ENCODE peak calls at places on chromosome 10, in eight cellular contexts. B is testis, H is body of pancreas, O is gastrocnemius medialis, T is hepatocyte, P is stomach, M is right atrium auricular region, A is BE2C. D is an unnamed sample. For H3K4me1 and H3K36me3, the result is how much of the 10 kb centered on the place peaks cover.

GRCh38 chr10:103665439-103665838 is 171.9 kb downstream of the NEURL1 start:
- DNase-seq in B (no peak), H (no peak), O (peak), T (no peak), P (no peak), M (no peak), A (peak), D (peak)

GRCh38 chr10:131650169-131650705 is 250.6 kb upstream of the PPP2R2D start:
- DNase-seq in B (no peak), H (no peak), O (no peak), T (no peak), P (no peak), M (no peak), A (no peak), D (no peak)

GRCh38 chr10:109914966-109915365 is 8.3 kb downstream of the XPNPEP1 start:
- DNase-seq in B (no peak), H (peak), O (no peak), T (peak), P (no peak), M (no peak), A (no peak), D (no peak)

GRCh38 chr10:48306870-48307531 is 524 bp downstream of the MAPK8 start:
- DNase-seq in B (peak), H (peak), O (peak), T (peak), P (peak), M (peak), A (peak), D (no peak)

GRCh38 chr10:86286591-86287421 is 79.8 kb downstream of the GRID1 start:
- DNase-seq in B (peak), H (no peak), O (no peak), T (no peak), P (peak), M (peak), A (no peak), D (no peak)

GRCh38 chr10:70381491-70382421 is 669 bp downstream of the LRRC20 start:
- DNase-seq in B (no peak), H (peak), O (peak), T (peak), P (peak), M (peak), A (peak), D (peak)

GRCh38 chr10:1209355-1209979 is 153.3 kb downstream of the WDR37 start:
- DNase-seq in B (no peak), H (no peak), O (no peak), T (no peak), P (no peak), M (no peak), A (no peak), D (no peak)

GRCh38 chr10:78945838-78946237 is 122.9 kb upstream of the ZMIZ1 start:
- DNase-seq in B (no peak), H (no peak), O (no peak), T (no peak), P (no peak), M (no peak), A (no peak), D (no peak)

GRCh38 chr10:102347236-102347828 is 48.2 kb upstream of the NFKB2 start:
- DNase-seq in B (peak), H (peak), O (peak), T (peak), P (peak), M (peak), A (peak), D (no peak)

GRCh38 chr10:103618575-103619423 is 125.3 kb downstream of the NEURL1 start:
- DNase-seq in B (peak), H (peak), O (peak), T (no peak), P (peak), M (peak), A (peak), D (peak)

GRCh38 chr10:16943301-16944080 is 126.3 kb upstream of the RSU1 start:
- DNase-seq in B (no peak), H (no peak), O (no peak), T (peak), P (no peak), M (no peak), A (no peak), D (no peak)

GRCh38 chr10:109835257-109835656 is 88.1 kb downstream of the XPNPEP1 start:
- DNase-seq in B (no peak), H (no peak), O (no peak), T (no peak), P (no peak), M (no peak), A (no peak), D (no peak)

GRCh38 chr10:14547826-14548225 is 217.1 kb upstream of the FRMD4A start:
- DNase-seq in B (no peak), H (no peak), O (no peak), T (no peak), P (no peak), M (peak), A (no peak), D (no peak)

GRCh38 chr10:106310596-106310995 is 853.9 kb downstream of the SORCS1 start:
- DNase-seq in B (no peak), H (no peak), O (no peak), T (no peak), P (no peak), M (no peak), A (no peak), D (no peak)

GRCh38 chr10:96488161-96488935 is 25.4 kb downstream of the TLL2 start:
- DNase-seq in B (no peak), H (no peak), O (no peak), T (no peak), P (no peak), M (no peak), A (no peak), D (no peak)

GRCh38 chr10:132836248-132836831 is 50.4 kb upstream of the NKX6-2 start:
- DNase-seq in B (no peak), H (peak), O (peak), T (no peak), P (peak), M (no peak), A (no peak), D (peak)

GRCh38 chr10:75400769-75401568 is 595 bp downstream of the ZNF503 start:
- DNase-seq in B (peak), H (peak), O (no peak), T (peak), P (peak), M (peak), A (peak), D (no peak)

GRCh38 chr10:60305394-60305892 is 84.2 kb downstream of the ANK3 start:
- DNase-seq in B (no peak), H (no peak), O (no peak), T (no peak), P (no peak), M (no peak), A (peak), D (no peak)

GRCh38 chr10:27679369-27679897 is 66.2 kb downstream of the MKX start:
- DNase-seq in B (no peak), H (no peak), O (no peak), T (no peak), P (no peak), M (no peak), A (no peak), D (no peak)

GRCh38 chr10:78346721-78347120 is 313.1 kb downstream of the RPS24 start:
- DNase-seq in B (no peak), H (no peak), O (no peak), T (no peak), P (no peak), M (no peak), A (no peak), D (peak)

GRCh38 chr10:131822013-131822693 is 78.7 kb upstream of the PPP2R2D start:
- DNase-seq in B (peak), H (no peak), O (no peak), T (no peak), P (peak), M (no peak), A (no peak), D (no peak)

GRCh38 chr10:101671453-101671852 is 23.5 kb downstream of the FBXW4 start:
- DNase-seq in B (no peak), H (no peak), O (no peak), T (no peak), P (no peak), M (no peak), A (no peak), D (no peak)

GRCh38 chr10:119221201-119221600 is 13.8 kb downstream of the GRK5 start:
- DNase-seq in B (no peak), H (no peak), O (no peak), T (no peak), P (no peak), M (no peak), A (no peak), D (no peak)
- H3K4me1 ChIP-seq in B (under half), H (under half), O (under half), T (half or more), P (half or more), M (under half), A (under half), D (under half)

GRCh38 chr10:62744136-62744535 is 60.4 kb upstream of the ADO start:
- DNase-seq in B (no peak), H (no peak), O (no peak), T (no peak), P (no peak), M (no peak), A (no peak), D (no peak)

GRCh38 chr10:62748386-62748785 is 56.1 kb upstream of the ADO start:
- DNase-seq in B (no peak), H (no peak), O (no peak), T (no peak), P (no peak), M (no peak), A (no peak), D (no peak)

GRCh38 chr10:62749104-62749683 is 55.3 kb upstream of the ADO start:
- DNase-seq in B (no peak), H (no peak), O (no peak), T (no peak), P (no peak), M (no peak), A (no peak), D (no peak)

GRCh38 chr10:62742447-62743105 is 61.9 kb upstream of the ADO start:
- DNase-seq in B (no peak), H (no peak), O (no peak), T (no peak), P (no peak), M (no peak), A (no peak), D (no peak)

GRCh38 chr10:62747195-62747594 is 57.3 kb upstream of the ADO start:
- DNase-seq in B (no peak), H (no peak), O (no peak), T (no peak), P (no peak), M (no peak), A (no peak), D (no peak)
- H3K36me3 ChIP-seq in B (under half), H (under half), O (under half), T (under half), P (under half), M (under half), A (under half), D (under half)

GRCh38 chr10:124640538-124641231 is 103.5 kb downstream of the FAM53B start:
- DNase-seq in B (no peak), H (peak), O (no peak), T (no peak), P (no peak), M (no peak), A (no peak), D (no peak)

GRCh38 chr10:124643281-124644009 is 100.7 kb downstream of the FAM53B start:
- DNase-seq in B (no peak), H (no peak), O (no peak), T (no peak), P (no peak), M (no peak), A (no peak), D (no peak)

GRCh38 chr10:124641282-124642075 is 102.7 kb downstream of the FAM53B start:
- DNase-seq in B (peak), H (peak), O (no peak), T (peak), P (no peak), M (peak), A (peak), D (no peak)

GRCh38 chr10:124644281-124644680 is 99.9 kb downstream of the FAM53B start:
- DNase-seq in B (no peak), H (no peak), O (no peak), T (no peak), P (no peak), M (no peak), A (no peak), D (no peak)

GRCh38 chr10:124642076-124642710 is 102.0 kb downstream of the FAM53B start:
- DNase-seq in B (peak), H (no peak), O (peak), T (no peak), P (no peak), M (peak), A (no peak), D (no peak)
- H3K4me1 ChIP-seq in B (half or more), H (under half), O (half or more), T (under half), P (half or more), M (under half), A (under half), D (under half)

DNA sequence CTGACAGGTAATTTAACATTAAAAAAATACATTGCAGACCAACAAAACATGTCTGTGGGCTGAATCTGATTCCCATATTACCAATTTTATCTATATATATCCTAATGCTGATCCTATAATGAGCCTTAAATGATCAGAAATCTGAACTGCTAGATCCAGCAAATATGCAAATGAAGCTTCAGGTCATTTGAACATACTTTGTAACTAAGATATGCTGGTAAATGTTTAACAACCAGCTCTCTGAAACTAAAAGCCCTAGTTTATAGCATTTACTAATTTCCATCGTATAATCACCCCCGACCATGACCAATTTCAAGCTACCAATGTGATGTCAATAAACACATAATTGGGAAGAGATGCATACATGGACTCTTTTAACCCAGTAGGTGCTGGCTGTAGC is 42.1 kb downstream of the PANK1 start:
- DNase-seq in B (no peak), H (no peak), O (no peak), T (no peak), P (no peak), M (no peak), A (no peak), D (no peak)
- H3K36me3 ChIP-seq in B (under half), H (under half), O (under half), T (under half), P (under half), M (under half), A (under half), D (under half)

GRCh38 chr10:5600908-5601307 is 65.5 kb downstream of the ASB13 start:
- DNase-seq in B (no peak), H (no peak), O (no peak), T (no peak), P (no peak), M (no peak), A (no peak), D (no peak)
- H3K4me1 ChIP-seq in B (under half), H (under half), O (under half), T (under half), P (under half), M (under half), A (under half), D (under half)

DNA sequence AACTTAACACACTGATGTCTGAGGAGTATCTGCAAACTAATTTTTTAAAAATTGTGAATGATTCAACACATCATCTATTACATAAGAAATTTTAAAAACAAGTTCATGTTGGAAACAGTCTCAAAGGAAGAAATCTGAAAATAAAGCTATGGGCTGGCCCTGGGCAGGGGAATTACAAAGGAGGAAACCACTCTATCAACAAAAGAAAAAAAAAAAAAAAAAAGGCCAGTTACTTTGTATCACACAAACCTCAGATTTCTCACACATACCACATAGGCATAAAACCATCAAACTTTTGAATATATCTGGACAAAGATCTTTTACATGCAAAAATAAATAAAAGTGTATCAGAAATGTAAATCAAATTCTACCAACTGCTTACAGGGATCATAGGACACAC is 20.8 kb downstream of the TIAL1 start:
- DNase-seq in B (no peak), H (no peak), O (no peak), T (no peak), P (no peak), M (no peak), A (no peak), D (no peak)
- H3K36me3 ChIP-seq in B (under half), H (under half), O (under half), T (under half), P (half or more), M (half or more), A (half or more), D (half or more)

GRCh38 chr10:31942892-31943291 is 14.3 kb upstream of the ARHGAP12 start:
- DNase-seq in B (no peak), H (peak), O (no peak), T (peak), P (peak), M (no peak), A (no peak), D (no peak)
- H3K4me1 ChIP-seq in B (under half), H (half or more), O (under half), T (under half), P (half or more), M (under half), A (under half), D (under half)

DNA sequence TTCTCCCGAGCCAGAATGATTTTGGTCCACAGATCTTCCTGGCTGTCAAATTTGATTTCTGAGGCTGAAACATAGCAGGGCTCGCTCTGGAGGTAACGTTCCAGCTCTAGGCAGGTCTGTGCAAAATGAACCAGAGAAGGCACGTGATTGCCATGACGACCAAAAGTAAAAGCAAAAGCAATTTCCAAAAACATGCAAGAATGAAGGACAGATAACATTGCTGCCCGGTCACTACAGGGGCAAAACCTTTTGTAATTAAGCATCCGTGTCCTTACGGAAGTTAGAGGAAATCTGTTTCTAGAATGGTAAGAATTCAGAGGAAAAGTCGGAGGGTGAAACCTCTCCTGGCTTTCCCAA is 2.9 kb downstream of the KLF6 start:
- DNase-seq in B (peak), H (no peak), O (no peak), T (no peak), P (no peak), M (no peak), A (no peak), D (peak)
- H3K36me3 ChIP-seq in B (under half), H (under half), O (under half), T (under half), P (under half), M (half or more), A (half or more), D (under half)